ENCODE peak calls at places on chromosomes 5 and 9, in eight cellular contexts. L is left lung; X is IMR-90; B is activated CD8-positive, alpha-beta memory T cell treated with anti-CD3 and anti-CD28 coated beads, Interleukin-2, amount 10 ng/mL, durations not matched to agents 7 days and 5 days; U is psoas muscle; M is heart left ventricle; V is HepG2; W is natural killer cell. T is an unnamed sample.

GRCh38 chr9:96345551-96345950 is 38.0 kb downstream of the SLC35D2 start:
- ATAC-seq in V (peak), L (no peak), X (no peak), W (no peak), U (no peak), M (no peak), B (no peak), T (no peak)

GRCh38 chr9:6997330-6997729 is 239.6 kb downstream of the KDM4C start:
- ATAC-seq in L (no peak), U (no peak), W (no peak), B (no peak), X (peak), M (no peak), V (no peak), T (no peak)

GRCh38 chr9:101440714-101441230 is 5.2 kb upstream of the ALDOB start:
- ATAC-seq in M (no peak), B (no peak), V (peak), U (no peak), X (no peak), W (no peak), L (no peak), T (no peak)

GRCh38 chr9:14440062-14440461 is 126.1 kb upstream of the NFIB start:
- ATAC-seq in X (no peak), U (no peak), M (no peak), V (no peak), B (no peak), L (no peak), W (no peak), T (no peak)

GRCh38 chr5:61416410-61416809 is 84.4 kb downstream of the ZSWIM6 start:
- ATAC-seq in X (no peak), U (no peak), L (no peak), M (no peak), B (no peak), V (no peak), W (no peak), T (no peak)

GRCh38 chr5:54713923-54714581 is 196.5 kb downstream of the SNX18 start:
- ATAC-seq in U (no peak), V (no peak), B (no peak), W (no peak), X (peak), L (no peak), M (no peak), T (no peak)

GRCh38 chr5:169873642-169874041 is 106.7 kb downstream of the INSYN2B start:
- ATAC-seq in B (no peak), X (peak), U (peak), W (no peak), M (peak), V (no peak), L (peak), T (no peak)

GRCh38 chr5:132446621-132447020 is 44.0 kb downstream of the IRF1 start:
- ATAC-seq in X (peak), U (peak), M (peak), V (no peak), B (no peak), W (no peak), L (peak), T (peak)

GRCh38 chr5:119255571-119256356 is 100.1 kb upstream of the TNFAIP8 start:
- ATAC-seq in L (peak), U (no peak), B (peak), X (no peak), V (peak), M (peak), W (no peak), T (peak)

GRCh38 chr9:126777733-126778132 is 27.1 kb upstream of the ZBTB43 start:
- ATAC-seq in X (no peak), V (peak), U (no peak), W (no peak), L (no peak), B (no peak), M (no peak), T (no peak)

GRCh38 chr9:116101516-116101915 is 52.1 kb upstream of the PAPPA start:
- ATAC-seq in U (peak), B (no peak), W (no peak), V (no peak), L (peak), M (peak), X (peak), T (no peak)